ENCODE peak calls at places on chromosomes 3 and 15, in eight cellular contexts. M is A549, G is HCT116, X is upper lobe of left lung, F is body of pancreas, R is HepG2, U is right lobe of liver, A is gastrocnemius medialis. D is an unnamed sample.

GRCh38 chr3:64380539-64380938 is 155.3 kb upstream of the PRICKLE2 start:
- ATAC-seq in M (no peak), G (no peak), X (no peak), F (no peak), R (no peak), U (no peak), A (no peak), D (no peak)

GRCh38 chr3:24119321-24119751 is 174.2 kb downstream of the NR1D2 start:
- ATAC-seq in M (peak; percentile 50), G (peak; percentile 30), X (peak; percentile 34), F (no peak), R (no peak), U (no peak), A (peak; percentile 83), D (no peak)

GRCh38 chr15:47035756-47036155 is 681.5 kb upstream of the SEMA6D start:
- ATAC-seq in M (no peak), G (no peak), X (no peak), F (no peak), R (no peak), U (no peak), A (no peak), D (no peak)

GRCh38 chr3:171459942-171460225 is 321 bp downstream of the TNIK start:
- ATAC-seq in M (peak; percentile 3), G (peak; percentile 5), X (peak; percentile 7), F (peak; percentile 1), R (peak; percentile 50), U (no peak), A (peak; percentile 6), D (no peak)

GRCh38 chr3:71862374-71863145 is 77.6 kb upstream of the PROK2 start:
- ATAC-seq in M (no peak), G (no peak), X (no peak), F (no peak), R (no peak), U (no peak), A (no peak), D (no peak)

GRCh38 chr15:48001393-48002059 is 119.3 kb upstream of the SLC24A5 start:
- ATAC-seq in M (no peak), G (no peak), X (no peak), F (no peak), R (no peak), U (no peak), A (no peak), D (no peak)

GRCh38 chr15:57205027-57205855 is 171.1 kb upstream of the CGNL1 start:
- ATAC-seq in M (no peak), G (no peak), X (no peak), F (no peak), R (no peak), U (no peak), A (no peak), D (no peak)

GRCh38 chr3:31758342-31758741 is 222.7 kb downstream of the OSBPL10 start:
- ATAC-seq in M (no peak), G (no peak), X (no peak), F (no peak), R (no peak), U (no peak), A (no peak), D (no peak)

GRCh38 chr3:9395570-9396300 is 1.7 kb upstream of the SETD5 start:
- ATAC-seq in M (no peak), G (no peak), X (no peak), F (no peak), R (no peak), U (no peak), A (no peak), D (no peak)

GRCh38 chr3:11757929-11758328 is 88.8 kb downstream of the TAMM41 start:
- ATAC-seq in M (no peak), G (no peak), X (no peak), F (no peak), R (no peak), U (no peak), A (no peak), D (no peak)

GRCh38 chr15:83830381-83830780 is 176.5 kb downstream of the ADAMTSL3 start:
- ATAC-seq in M (no peak), G (no peak), X (no peak), F (no peak), R (no peak), U (no peak), A (no peak), D (no peak)

GRCh38 chr3:37701729-37702128 is 160.0 kb upstream of the CTDSPL start:
- ATAC-seq in M (no peak), G (no peak), X (no peak), F (no peak), R (no peak), U (no peak), A (no peak), D (no peak)

GRCh38 chr3:54691230-54691900 is 236.5 kb downstream of the LRTM1 start:
- ATAC-seq in M (no peak), G (no peak), X (no peak), F (no peak), R (no peak), U (no peak), A (no peak), D (no peak)

GRCh38 chr15:86328658-86329057 is 249.0 kb downstream of the AGBL1 start:
- ATAC-seq in M (no peak), G (no peak), X (no peak), F (no peak), R (no peak), U (no peak), A (no peak), D (no peak)

GRCh38 chr15:55802600-55803376 is 59.8 kb upstream of the PRTG start:
- ATAC-seq in M (peak; percentile 48), G (no peak), X (no peak), F (no peak), R (peak; percentile 54), U (no peak), A (no peak), D (no peak)

GRCh38 chr15:47673343-47673761 is 44.0 kb upstream of the SEMA6D start:
- ATAC-seq in M (no peak), G (no peak), X (no peak), F (no peak), R (no peak), U (peak; percentile 77), A (peak; percentile 46), D (peak; percentile 63)

GRCh38 chr3:189908646-189909045 is 212.1 kb downstream of the P3H2 start:
- ATAC-seq in M (no peak), G (no peak), X (no peak), F (no peak), R (no peak), U (no peak), A (no peak), D (no peak)

GRCh38 chr3:128804017-128804816 is 75.2 kb upstream of the ACAD9 start:
- ATAC-seq in M (no peak), G (no peak), X (peak; percentile 65), F (peak; percentile 47), R (no peak), U (peak; percentile 75), A (peak; percentile 48), D (no peak)

GRCh38 chr15:65971741-65971995 is 102.4 kb downstream of the RAB11A start:
- ATAC-seq in M (no peak), G (no peak), X (no peak), F (no peak), R (no peak), U (no peak), A (no peak), D (no peak)

GRCh38 chr3:13010770-13011169 is 62.5 kb downstream of the IQSEC1 start:
- ATAC-seq in M (no peak), G (no peak), X (no peak), F (no peak), R (no peak), U (no peak), A (no peak), D (no peak)
- H3K4me3 ChIP-seq in M (no peak overlapping the region), G (no peak overlapping the region), X (peak overlapping the region; percentile 2), F (no peak overlapping the region), R (no peak overlapping the region), U (no peak overlapping the region), A (no peak overlapping the region), D (no peak overlapping the region)

GRCh38 chr3:34202975-34203374 is 404.5 kb downstream of the PDCD6IP start:
- ATAC-seq in M (no peak), G (no peak), X (no peak), F (no peak), R (no peak), U (no peak), A (no peak), D (no peak)

GRCh38 chr3:34203386-34203785 is 405.0 kb downstream of the PDCD6IP start:
- ATAC-seq in M (no peak), G (no peak), X (no peak), F (no peak), R (no peak), U (no peak), A (no peak), D (no peak)

GRCh38 chr3:34207826-34208225 is 409.4 kb downstream of the PDCD6IP start:
- ATAC-seq in M (no peak), G (no peak), X (no peak), F (no peak), R (no peak), U (no peak), A (no peak), D (peak; percentile 77)

GRCh38 chr3:34212175-34212574 is 413.7 kb downstream of the PDCD6IP start:
- ATAC-seq in M (no peak), G (no peak), X (peak; percentile 41), F (no peak), R (no peak), U (peak; percentile 49), A (no peak), D (no peak)

DNA sequence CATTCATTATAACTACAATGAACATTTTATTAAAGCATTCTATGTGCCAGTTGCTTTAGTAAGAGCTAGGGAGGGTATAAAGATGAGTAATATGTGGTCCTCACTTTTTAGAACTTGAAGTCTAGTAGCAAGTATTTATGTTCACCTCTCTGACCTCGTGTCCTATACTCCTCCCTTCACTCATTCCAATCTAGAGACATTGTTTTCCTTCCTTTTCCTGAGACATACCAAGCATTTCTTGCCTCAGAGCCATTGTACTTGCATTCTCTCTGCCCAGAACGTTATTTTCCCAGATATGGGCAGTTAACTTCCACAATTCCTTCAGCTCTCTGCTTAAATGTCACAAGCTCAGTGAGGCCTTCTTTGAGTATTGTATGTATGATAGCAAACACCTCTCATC is 408.6 kb downstream of the PDCD6IP start:
- ATAC-seq in M (no peak), G (no peak), X (no peak), F (no peak), R (no peak), U (no peak), A (no peak), D (peak; percentile 37)
- TF ChIP-seq POLR2A in M (no peak), G (no peak), X (no peak), F (no peak), R (no peak), U (no peak), A (no peak), D (no peak)

GRCh38 chr15:78083186-78083585 is 5.7 kb upstream of the TBC1D2B start:
- ATAC-seq in M (no peak), G (no peak), X (no peak), F (no peak), R (no peak), U (no peak), A (no peak), D (no peak)
- H3K4me3 ChIP-seq in M (no peak overlapping the region), G (no peak overlapping the region), X (no peak overlapping the region), F (no peak overlapping the region), R (no peak overlapping the region), U (no peak overlapping the region), A (no peak overlapping the region), D (no peak overlapping the region)

DNA sequence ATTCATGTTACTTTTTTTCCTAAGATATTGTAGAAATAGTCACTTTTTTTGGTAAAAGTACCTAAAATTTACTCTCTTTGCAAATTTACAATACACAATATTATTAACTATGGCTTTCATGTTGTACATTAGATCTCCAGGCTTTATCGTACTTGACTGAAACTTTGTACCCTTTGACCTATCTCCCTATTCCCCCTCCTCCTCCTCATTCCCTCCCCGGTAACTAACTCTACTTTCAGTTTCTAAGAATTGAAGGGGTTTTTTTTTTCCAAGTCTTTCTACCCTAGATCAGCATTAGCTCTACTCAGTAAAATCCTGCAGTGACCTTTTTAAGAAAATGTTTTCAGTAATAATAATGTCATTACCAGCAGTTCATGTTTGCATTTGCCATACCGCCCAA is 10.1 kb downstream of the HACL1 start:
- ATAC-seq in M (no peak), G (no peak), X (no peak), F (no peak), R (no peak), U (peak; percentile 86), A (no peak), D (no peak)
- TF ChIP-seq POLR2A in M (no peak), G (no peak), X (no peak), F (no peak), R (no peak), U (no peak), A (no peak), D (no peak)

D was measured in gastroesophageal sphincter.